ENCODE peak calls at places on chromosomes 2 and 18, in six cellular contexts. B is lung, N is esophagus squamous epithelium, H is H9, M is uterus, C is HepG2. A is an unnamed sample.

GRCh38 chr18:22441638-22442037 is 23.9 kb upstream of the CTAGE1 start:
- DNase-seq in B (no peak), N (no peak), H (no peak), M (no peak), C (no peak), A (no peak)

GRCh38 chr2:127408807-127409099 is 9.5 kb upstream of the PROC start:
- DNase-seq in B (no peak), N (no peak), H (no peak), M (no peak), C (peak; percentile 58), A (no peak)

GRCh38 chr2:86023366-86023712 is 82.3 kb downstream of the POLR1A start:
- DNase-seq in B (no peak), N (no peak), H (no peak), M (no peak), C (no peak), A (no peak)

GRCh38 chr2:44167311-44167907 is 1.3 kb upstream of the PPM1B start:
- DNase-seq in B (no peak), N (no peak), H (no peak), M (no peak), C (no peak), A (no peak)

GRCh38 chr2:127096718-127097470 is 10.1 kb downstream of the BIN1 start:
- DNase-seq in B (no peak), N (no peak), H (no peak), M (no peak), C (no peak), A (no peak)

GRCh38 chr18:22345733-22346132 is 72.0 kb downstream of the CTAGE1 start:
- DNase-seq in B (no peak), N (no peak), H (no peak), M (no peak), C (no peak), A (no peak)

GRCh38 chr2:23354554-23354953 is 30.4 kb upstream of the KLHL29 start:
- DNase-seq in B (no peak), N (no peak), H (no peak), M (no peak), C (no peak), A (no peak)

GRCh38 chr18:1017679-1018078 is 113.0 kb downstream of the ADCYAP1 start:
- DNase-seq in B (no peak), N (no peak), H (no peak), M (no peak), C (no peak), A (no peak)

GRCh38 chr2:18441583-18441982 is 118.9 kb downstream of the RDH14 start:
- DNase-seq in B (no peak), N (no peak), H (no peak), M (no peak), C (no peak), A (no peak)

GRCh38 chr2:64943387-64944150 is 45.6 kb upstream of the SLC1A4 start:
- DNase-seq in B (no peak), N (no peak), H (no peak), M (peak; percentile 48), C (peak; percentile 97), A (no peak)

GRCh38 chr18:59359576-59359952 is 499 bp upstream of the LMAN1 start:
- DNase-seq in B (no peak), N (no peak), H (no peak), M (no peak), C (no peak), A (no peak)

GRCh38 chr2:190802133-190802532 is 78.5 kb upstream of the GLS start:
- DNase-seq in B (no peak), N (no peak), H (peak; percentile 64), M (no peak), C (no peak), A (no peak)

GRCh38 chr18:34531110-34531509 is 179.0 kb upstream of the DTNA start:
- DNase-seq in B (no peak), N (no peak), H (no peak), M (no peak), C (no peak), A (no peak)

GRCh38 chr2:63888490-63889402 is 47.0 kb downstream of the UGP2 start:
- DNase-seq in B (no peak), N (no peak), H (peak; percentile 40), M (peak; percentile 22), C (peak; percentile 65), A (peak; percentile 30)

GRCh38 chr18:56043691-56044090 is 455.7 kb upstream of the TCF4 start:
- DNase-seq in B (no peak), N (no peak), H (peak; percentile 48), M (no peak), C (no peak), A (no peak)

GRCh38 chr2:55014962-55015939 is 35.0 kb downstream of the RTN4 start:
- DNase-seq in B (peak; percentile 51), N (no peak), H (no peak), M (no peak), C (peak; percentile 91), A (peak; percentile 17)

GRCh38 chr18:12645264-12645663 is 12.6 kb downstream of the SPIRE1 start:
- DNase-seq in B (no peak), N (no peak), H (no peak), M (no peak), C (no peak), A (no peak)

GRCh38 chr2:198917926-198918325 is 539.8 kb downstream of the SATB2 start:
- DNase-seq in B (no peak), N (no peak), H (no peak), M (no peak), C (no peak), A (no peak)

GRCh38 chr2:136282238-136282775 is 164.4 kb upstream of the CXCR4 start:
- DNase-seq in B (no peak), N (no peak), H (no peak), M (no peak), C (no peak), A (no peak)

GRCh38 chr2:54673501-54673998 is 49.9 kb upstream of the EML6 start:
- DNase-seq in B (peak; percentile 75), N (no peak), H (no peak), M (peak; percentile 83), C (no peak), A (no peak)

GRCh38 chr2:44333994-44334393 is 27.3 kb downstream of the PREPL start:
- DNase-seq in B (no peak), N (no peak), H (no peak), M (no peak), C (no peak), A (no peak)

GRCh38 chr2:199100326-199101110 is 357.2 kb downstream of the SATB2 start:
- DNase-seq in B (no peak), N (no peak), H (no peak), M (no peak), C (no peak), A (no peak)

GRCh38 chr2:149743842-149744468 is 156.4 kb upstream of the MMADHC start:
- DNase-seq in B (no peak), N (no peak), H (no peak), M (no peak), C (no peak), A (no peak)

DNA sequence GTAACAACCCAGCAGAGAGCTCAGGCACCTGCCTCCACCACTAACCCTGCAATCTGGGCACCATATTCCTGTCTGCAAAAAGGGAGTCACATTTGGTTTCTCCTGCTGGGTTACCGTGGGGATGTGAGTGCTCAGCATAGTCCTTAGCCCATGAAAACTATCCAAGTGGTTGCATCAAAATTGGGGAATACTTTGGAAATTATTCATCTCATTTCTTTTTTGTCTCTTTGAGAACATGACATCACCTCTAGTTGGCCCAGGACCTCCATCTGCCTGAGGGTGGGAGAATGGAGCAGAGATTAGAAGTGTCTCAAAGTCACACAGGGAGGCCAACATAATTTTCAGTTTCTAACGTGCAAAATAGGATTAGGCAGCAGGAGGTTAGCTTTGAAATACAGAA is 19.3 kb upstream of the SPP2 start:
- DNase-seq in B (no peak), N (no peak), H (no peak), M (no peak), C (no peak), A (no peak)
- H3K9me3 ChIP-seq in B (peaks cover 4% of the 10 kb centered on the region), N (no peaks in the 10 kb centered on the region), H (no peaks in the 10 kb centered on the region), M (no peaks in the 10 kb centered on the region), C (peaks cover 8% of the 10 kb centered on the region), A (peaks cover 4% of the 10 kb centered on the region)

DNA sequence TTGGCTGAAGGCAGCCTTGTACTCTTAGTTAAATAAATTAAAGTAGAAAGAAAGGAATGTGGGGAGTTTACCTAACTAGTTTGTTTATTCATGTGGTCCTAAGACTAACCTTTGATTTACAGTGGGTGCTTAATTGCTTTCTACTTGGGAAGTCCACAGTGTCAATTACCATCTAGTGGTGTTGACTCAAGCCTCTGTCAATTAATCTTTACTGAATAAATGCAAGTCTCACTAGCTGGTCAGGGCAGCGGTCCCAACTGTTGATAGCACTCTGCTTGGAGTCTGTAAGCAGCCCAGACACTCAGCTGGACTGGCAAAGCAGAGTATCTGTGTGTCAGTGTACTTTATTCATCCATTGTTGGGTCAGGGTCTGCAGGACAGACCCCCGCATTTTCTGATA is 15.8 kb downstream of the ZNF514 start:
- DNase-seq in B (no peak), N (no peak), H (no peak), M (no peak), C (no peak), A (no peak)
- H3K9me3 ChIP-seq in B (peaks cover 21% of the 10 kb centered on the region), N (no peaks in the 10 kb centered on the region), H (peaks cover 42% of the 10 kb centered on the region), M (peaks cover 17% of the 10 kb centered on the region), C (peaks cover 90% of the 10 kb centered on the region), A (peaks cover 20% of the 10 kb centered on the region)

GRCh38 chr18:78935406-78935805 is 44.2 kb upstream of the SALL3 start:
- DNase-seq in B (no peak), N (no peak), H (no peak), M (no peak), C (no peak), A (no peak)

GRCh38 chr18:78939105-78939504 is 40.5 kb upstream of the SALL3 start:
- DNase-seq in B (no peak), N (no peak), H (no peak), M (no peak), C (no peak), A (no peak)

GRCh38 chr18:78936251-78937005 is 43.2 kb upstream of the SALL3 start:
- DNase-seq in B (no peak), N (no peak), H (no peak), M (no peak), C (no peak), A (no peak)

GRCh38 chr18:78934551-78935225 is 44.9 kb upstream of the SALL3 start:
- DNase-seq in B (no peak), N (no peak), H (no peak), M (no peak), C (no peak), A (no peak)

GRCh38 chr18:78937166-78937565 is 42.5 kb upstream of the SALL3 start:
- DNase-seq in B (no peak), N (no peak), H (no peak), M (no peak), C (no peak), A (no peak)
- H3K9me3 ChIP-seq in B (no peaks in the 10 kb centered on the region), N (no peaks in the 10 kb centered on the region), H (no peaks in the 10 kb centered on the region), M (no peaks in the 10 kb centered on the region), C (no peaks in the 10 kb centered on the region), A (no peaks in the 10 kb centered on the region)

GRCh38 chr2:240528406-240529040 is 29.3 kb downstream of the ANKMY1 start:
- DNase-seq in B (no peak), N (no peak), H (no peak), M (no peak), C (no peak), A (no peak)
- H3K9me3 ChIP-seq in B (peaks cover 5% of the 10 kb centered on the region), N (no peaks in the 10 kb centered on the region), H (peaks cover 25% of the 10 kb centered on the region), M (peaks cover 6% of the 10 kb centered on the region), C (peaks cover 36% of the 10 kb centered on the region), A (peaks cover 5% of the 10 kb centered on the region)